ENCODE peak calls at places on chromosomes 12 and 14, in six cellular contexts. U is stimulated activated CD8-positive, alpha-beta memory T cell treated with anti-CD3 and anti-CD28 coated beads, Interleukin-12 subunit alpha, Interleukin-12 subunit beta, amount 100 ng/mL, for 1 hour; O is AG08396; B is right lobe of liver; W is SK-N-DZ; C is Calu3. V is an unnamed sample.

GRCh38 chr14:104424406-104425072 is 155.0 kb upstream of the C14orf180 start:
- DNase-seq in B (no peak), W (no peak), U (no peak), C (no peak), O (no peak), V (no peak)

GRCh38 chr14:76768201-76768656 is 7.0 kb downstream of the VASH1 start:
- DNase-seq in C (no peak), W (no peak), O (peak), B (no peak), U (peak), V (peak)

GRCh38 chr14:77880056-77880455 is 80.1 kb downstream of the ADCK1 start:
- DNase-seq in B (no peak), W (no peak), U (no peak), O (no peak), C (no peak), V (no peak)

GRCh38 chr12:1435456-1435855 is 158.9 kb downstream of the FBXL14 start:
- DNase-seq in B (no peak), U (no peak), O (no peak), W (no peak), C (no peak), V (no peak)

GRCh38 chr12:57464569-57464968 is 5.0 kb downstream of the GLI1 start:
- DNase-seq in O (no peak), B (no peak), U (no peak), C (no peak), W (no peak), V (no peak)

GRCh38 chr12:96044017-96044985 is 8.9 kb upstream of the LTA4H start:
- DNase-seq in U (no peak), B (no peak), C (no peak), W (no peak), O (peak), V (no peak)

GRCh38 chr14:38964630-38965029 is 138.4 kb downstream of the SEC23A start:
- DNase-seq in W (no peak), C (no peak), U (no peak), B (no peak), O (peak), V (no peak)

GRCh38 chr14:102949062-102949800 is 26.8 kb downstream of the AMN start:
- DNase-seq in B (no peak), C (no peak), U (no peak), O (peak), W (no peak), V (no peak)

GRCh38 chr12:54201001-54201794 is 12.4 kb upstream of the SMUG1 start:
- DNase-seq in O (peak), U (peak), C (peak), B (peak), W (peak), V (peak)

GRCh38 chr14:70333289-70333688 is 26.2 kb downstream of the COX16 start:
- DNase-seq in U (no peak), B (no peak), W (no peak), O (no peak), C (no peak), V (no peak)

GRCh38 chr14:100930270-100930669 is 26.7 kb upstream of the RTL1 start:
- DNase-seq in O (no peak), C (no peak), U (no peak), W (no peak), B (no peak), V (no peak)

GRCh38 chr12:41437578-41437977 is 249.5 kb downstream of the PDZRN4 start:
- DNase-seq in U (no peak), O (no peak), C (no peak), B (no peak), W (peak), V (no peak)

GRCh38 chr12:53343978-53344377 is 7.8 kb upstream of the SP7 start:
- DNase-seq in O (no peak), C (no peak), U (no peak), W (no peak), B (no peak), V (no peak)

GRCh38 chr12:57087689-57088441 is 1.0 kb upstream of the NAB2 start:
- DNase-seq in C (peak), W (peak), U (peak), O (peak), B (peak), V (peak)

GRCh38 chr12:220946-221550 is 7.1 kb upstream of the SLC6A12 start:
- DNase-seq in W (no peak), B (no peak), O (no peak), C (no peak), U (no peak), V (no peak)

GRCh38 chr14:38705220-38705619 is 397.8 kb downstream of the SEC23A start:
- DNase-seq in C (no peak), U (no peak), O (no peak), B (no peak), W (no peak), V (no peak)

GRCh38 chr12:127479256-127479655 is 787.7 kb upstream of the TMEM132C start:
- DNase-seq in O (no peak), B (no peak), C (no peak), U (no peak), W (no peak), V (no peak)

GRCh38 chr12:3097186-3097804 is 20.1 kb downstream of the TSPAN9 start:
- DNase-seq in B (peak), C (peak), U (no peak), W (peak), O (peak), V (peak)

GRCh38 chr12:107317751-107318553 is 224.6 kb upstream of the CRY1 start:
- DNase-seq in B (peak), C (peak), U (peak), O (peak), W (peak), V (peak)

GRCh38 chr12:118429703-118430383 is 53.5 kb downstream of the SUDS3 start:
- DNase-seq in B (no peak), W (no peak), U (no peak), C (no peak), O (no peak), V (no peak)

GRCh38 chr12:16949351-16949750 is 343.4 kb upstream of the LMO3 start:
- DNase-seq in U (no peak), O (no peak), W (peak), C (no peak), B (no peak), V (no peak)

GRCh38 chr14:69101331-69101826 is 51.5 kb downstream of the DCAF5 start:
- DNase-seq in O (peak), U (no peak), B (no peak), C (peak), W (peak), V (peak)

GRCh38 chr12:20549115-20549719 is 145.9 kb upstream of the SLCO1C1 start:
- DNase-seq in O (peak), B (no peak), W (peak), C (peak), U (no peak), V (no peak)

GRCh38 chr14:77098470-77099353 is 654 bp downstream of the CIPC start:
- DNase-seq in C (peak), W (no peak), U (no peak), O (peak), B (peak), V (peak)

GRCh38 chr12:5439788-5440300 is 7.9 kb downstream of the NTF3 start:
- DNase-seq in C (no peak), O (no peak), U (no peak), W (no peak), B (no peak), V (no peak)

GRCh38 chr14:104133496-104133895 is 4.9 kb upstream of the KIF26A start:
- DNase-seq in W (no peak), O (no peak), B (peak), U (no peak), C (no peak), V (no peak)

GRCh38 chr12:21992823-21993222 is 51.6 kb upstream of the ABCC9 start:
- DNase-seq in B (no peak), U (no peak), C (no peak), O (no peak), W (no peak), V (no peak)

GRCh38 chr14:84228702-84229101 is 1301.2 kb upstream of the FLRT2 start:
- DNase-seq in C (no peak), O (no peak), U (no peak), W (no peak), B (no peak), V (no peak)

GRCh38 chr14:104141621-104142091 is 3.3 kb downstream of the KIF26A start:
- DNase-seq in B (no peak), O (no peak), W (no peak), C (no peak), U (no peak), V (no peak)

GRCh38 chr14:100605230-100605629 is 18.0 kb upstream of the BEGAIN start:
- DNase-seq in B (peak), U (no peak), C (no peak), O (no peak), W (no peak), V (no peak)

GRCh38 chr12:119415714-119416113 is 81.2 kb downstream of the CCDC60 start:
- DNase-seq in W (peak), B (no peak), C (no peak), O (no peak), U (no peak), V (no peak)